ENCODE peak calls at places on chromosomes 13 and 19, in five cellular contexts. W is IMR-90, C is RPMI7951, N is HT1080, O is pancreas. S is an unnamed sample.

GRCh38 chr13:101080616-101081015 is 335.7 kb downstream of the NALCN start:
- DNase-seq in W (no peak), C (no peak), N (no peak), O (no peak), S (no peak)

GRCh38 chr13:113860579-113861432 is 3.1 kb downstream of the GAS6 start:
- DNase-seq in W (no peak), C (no peak), N (no peak), O (peak; percentile 76), S (no peak)

GRCh38 chr13:40480012-40480914 is 186.2 kb downstream of the FOXO1 start:
- DNase-seq in W (no peak), C (no peak), N (no peak), O (no peak), S (no peak)

GRCh38 chr19:3162418-3163229 is 15.9 kb upstream of the S1PR4 start:
- DNase-seq in W (no peak), C (peak; percentile 81), N (no peak), O (peak; percentile 74), S (no peak)

GRCh38 chr13:112943309-112944125 is 25.5 kb upstream of the MCF2L start:
- DNase-seq in W (peak; percentile 4), C (peak; percentile 17), N (no peak), O (no peak), S (peak; percentile 2)

GRCh38 chr13:100860866-100861265 is 186.3 kb upstream of the TMTC4 start:
- DNase-seq in W (peak; percentile 10), C (no peak), N (no peak), O (no peak), S (no peak)

GRCh38 chr13:37995052-37995451 is 125.5 kb upstream of the TRPC4 start:
- DNase-seq in W (peak; percentile 0), C (peak; percentile 19), N (peak; percentile 3), O (no peak), S (no peak)

GRCh38 chr19:1601613-1602064 is 3.6 kb downstream of the UQCR11 start:
- DNase-seq in W (no peak), C (no peak), N (no peak), O (no peak), S (no peak)

GRCh38 chr13:44302233-44302632 is 71.4 kb upstream of the SERP2 start:
- DNase-seq in W (no peak), C (peak; percentile 49), N (no peak), O (no peak), S (no peak)

GRCh38 chr13:22655106-22655852 is 525.5 kb upstream of the SGCG start:
- DNase-seq in W (no peak), C (no peak), N (no peak), O (no peak), S (no peak)

GRCh38 chr19:18160792-18161690 is 8.1 kb downstream of the PIK3R2 start:
- DNase-seq in W (peak; percentile 28), C (peak; percentile 53), N (no peak), O (peak; percentile 91), S (no peak)

GRCh38 chr19:19475845-19476828 is 39.2 kb downstream of the TSSK6 start:
- DNase-seq in W (no peak), C (peak; percentile 12), N (no peak), O (peak; percentile 35), S (no peak)

GRCh38 chr13:109332501-109333499 is 453.6 kb downstream of the IRS2 start:
- DNase-seq in W (no peak), C (no peak), N (no peak), O (no peak), S (no peak)

GRCh38 chr19:8738377-8738776 is 16.9 kb downstream of the OR2Z1 start:
- DNase-seq in W (no peak), C (no peak), N (no peak), O (no peak), S (no peak)

GRCh38 chr13:59776924-59777690 is 386.6 kb downstream of the DIAPH3 start:
- DNase-seq in W (peak; percentile 90), C (peak; percentile 75), N (peak; percentile 89), O (no peak), S (peak; percentile 71)

GRCh38 chr13:51861728-51862300 is at the start of gene CCDC70:
- DNase-seq in W (peak; percentile 39), C (peak; percentile 33), N (peak; percentile 85), O (no peak), S (no peak)

GRCh38 chr19:44587863-44588752 is 25.3 kb upstream of the IGSF23 start:
- DNase-seq in W (peak; percentile 96), C (peak; percentile 97), N (peak; percentile 91), O (no peak), S (peak; percentile 66)

GRCh38 chr19:19033426-19034203 is at the start of the genes ARMC6 and SUGP2:
- DNase-seq in W (peak; percentile 84), C (peak; percentile 84), N (peak; percentile 90), O (peak; percentile 94), S (peak; percentile 63)

GRCh38 chr19:18193388-18194207 is 580 bp downstream of the MPV17L2 start:
- DNase-seq in W (no peak), C (no peak), N (no peak), O (no peak), S (no peak)

GRCh38 chr19:55486971-55487883 is 1.0 kb upstream of the SSC5D start:
- DNase-seq in W (peak; percentile 97), C (peak; percentile 99), N (peak; percentile 69), O (peak; percentile 69), S (peak; percentile 95)

GRCh38 chr13:32205426-32206096 is 109.6 kb downstream of the ZAR1L start:
- DNase-seq in W (peak; percentile 46), C (no peak), N (no peak), O (no peak), S (no peak)

GRCh38 chr19:32130241-32130753 is 215.1 kb upstream of the ZNF507 start:
- DNase-seq in W (no peak), C (no peak), N (no peak), O (no peak), S (no peak)

GRCh38 chr19:10269333-10270179 is 1.4 kb upstream of the ICAM1 start:
- DNase-seq in W (peak; percentile 65), C (peak; percentile 77), N (peak; percentile 60), O (peak; percentile 90), S (peak; percentile 39)

GRCh38 chr19:10368101-10368803 is 12.1 kb downstream of the TYK2 start:
- DNase-seq in W (no peak), C (no peak), N (no peak), O (no peak), S (no peak)

GRCh38 chr19:18543814-18544475 is 572 bp upstream of the FKBP8 start:
- DNase-seq in W (peak; percentile 40), C (peak; percentile 78), N (peak; percentile 74), O (no peak), S (peak; percentile 52)

GRCh38 chr19:50512999-50513745 is 541 bp downstream of the ASPDH start:
- DNase-seq in W (no peak), C (no peak), N (no peak), O (peak; percentile 25), S (no peak)